ENCODE peak calls at places on chromosomes 16 and 17, in six cellular contexts. One of them, this sample, is unnamed.
A peak's percentile ranks its signal among the peaks of the same experiment; 100 is the strongest.

GRCh38 chr16:85386467-85387170 is 226.5 kb upstream of the GSE1 start:
- DNase-seq in astrocyte of the cerebellum: no peak
- DNase-seq in CD8-positive, alpha-beta T cell: no peak
- DNase-seq in AG09309: no peak
- DNase-seq in WERI-Rb-1: peak; percentile 1
- DNase-seq in epithelial cell of esophagus: no peak
- DNase-seq in this sample: no peak

GRCh38 chr17:28592260-28592659 is 6.6 kb downstream of the SPAG5 start:
- DNase-seq in astrocyte of the cerebellum: no peak
- DNase-seq in CD8-positive, alpha-beta T cell: no peak
- DNase-seq in AG09309: no peak
- DNase-seq in WERI-Rb-1: no peak
- DNase-seq in epithelial cell of esophagus: no peak
- DNase-seq in this sample: no peak

GRCh38 chr17:31558748-31559646 is 167.5 kb downstream of the RAB11FIP4 start:
- DNase-seq in astrocyte of the cerebellum: no peak
- DNase-seq in CD8-positive, alpha-beta T cell: peak; percentile 13
- DNase-seq in AG09309: no peak
- DNase-seq in WERI-Rb-1: peak; percentile 76
- DNase-seq in epithelial cell of esophagus: peak; percentile 77
- DNase-seq in this sample: peak; percentile 92

GRCh38 chr16:8251298-8251697 is 339.0 kb downstream of the TMEM114 start:
- DNase-seq in astrocyte of the cerebellum: no peak
- DNase-seq in CD8-positive, alpha-beta T cell: no peak
- DNase-seq in AG09309: no peak
- DNase-seq in WERI-Rb-1: no peak
- DNase-seq in epithelial cell of esophagus: no peak
- DNase-seq in this sample: no peak

GRCh38 chr16:11546522-11547485 is 39.9 kb downstream of the LITAF start:
- DNase-seq in astrocyte of the cerebellum: peak; percentile 38
- DNase-seq in CD8-positive, alpha-beta T cell: no peak
- DNase-seq in AG09309: no peak
- DNase-seq in WERI-Rb-1: no peak
- DNase-seq in epithelial cell of esophagus: peak; percentile 40
- DNase-seq in this sample: no peak

GRCh38 chr17:50123649-50124349 is 6.2 kb downstream of the SAMD14 start:
- DNase-seq in astrocyte of the cerebellum: peak; percentile 78
- DNase-seq in CD8-positive, alpha-beta T cell: no peak
- DNase-seq in AG09309: no peak
- DNase-seq in WERI-Rb-1: no peak
- DNase-seq in epithelial cell of esophagus: no peak
- DNase-seq in this sample: no peak

GRCh38 chr16:68528686-68529379 is 10.3 kb upstream of the ZFP90 start:
- DNase-seq in astrocyte of the cerebellum: peak; percentile 55
- DNase-seq in CD8-positive, alpha-beta T cell: peak; percentile 84
- DNase-seq in AG09309: no peak
- DNase-seq in WERI-Rb-1: peak; percentile 87
- DNase-seq in epithelial cell of esophagus: peak; percentile 85
- DNase-seq in this sample: peak; percentile 95

GRCh38 chr17:64457156-64457555 is 8.2 kb downstream of the MILR1 start:
- DNase-seq in astrocyte of the cerebellum: peak; percentile 80
- DNase-seq in CD8-positive, alpha-beta T cell: no peak
- DNase-seq in AG09309: no peak
- DNase-seq in WERI-Rb-1: no peak
- DNase-seq in epithelial cell of esophagus: no peak
- DNase-seq in this sample: no peak

GRCh38 chr17:80009391-80010282 is 26.0 kb downstream of the TBC1D16 start:
- DNase-seq in astrocyte of the cerebellum: no peak
- DNase-seq in CD8-positive, alpha-beta T cell: no peak
- DNase-seq in AG09309: no peak
- DNase-seq in WERI-Rb-1: no peak
- DNase-seq in epithelial cell of esophagus: no peak
- DNase-seq in this sample: no peak

GRCh38 chr16:51343411-51343810 is 192.3 kb upstream of the SALL1 start:
- DNase-seq in astrocyte of the cerebellum: peak; percentile 8
- DNase-seq in CD8-positive, alpha-beta T cell: no peak
- DNase-seq in AG09309: no peak
- DNase-seq in WERI-Rb-1: no peak
- DNase-seq in epithelial cell of esophagus: no peak
- DNase-seq in this sample: no peak

GRCh38 chr17:63841350-63842172 is 924 bp downstream of the SMARCD2 start:
- DNase-seq in astrocyte of the cerebellum: no peak
- DNase-seq in CD8-positive, alpha-beta T cell: no peak
- DNase-seq in AG09309: no peak
- DNase-seq in WERI-Rb-1: peak; percentile 56
- DNase-seq in epithelial cell of esophagus: peak; percentile 35
- DNase-seq in this sample: peak; percentile 23

GRCh38 chr16:4393243-4393606 is 21.6 kb downstream of the VASN start:
- DNase-seq in astrocyte of the cerebellum: no peak
- DNase-seq in CD8-positive, alpha-beta T cell: no peak
- DNase-seq in AG09309: no peak
- DNase-seq in WERI-Rb-1: no peak
- DNase-seq in epithelial cell of esophagus: peak; percentile 66
- DNase-seq in this sample: no peak

GRCh38 chr16:88759245-88759975 is 25.6 kb downstream of the PIEZO1 start:
- DNase-seq in astrocyte of the cerebellum: no peak
- DNase-seq in CD8-positive, alpha-beta T cell: no peak
- DNase-seq in AG09309: no peak
- DNase-seq in WERI-Rb-1: peak; percentile 73
- DNase-seq in epithelial cell of esophagus: no peak
- DNase-seq in this sample: no peak

GRCh38 chr17:69874220-69874670 is 200.8 kb upstream of the KCNJ16 start:
- DNase-seq in astrocyte of the cerebellum: peak; percentile 70
- DNase-seq in CD8-positive, alpha-beta T cell: no peak
- DNase-seq in AG09309: peak; percentile 86
- DNase-seq in WERI-Rb-1: no peak
- DNase-seq in epithelial cell of esophagus: peak; percentile 89
- DNase-seq in this sample: no peak

GRCh38 chr17:75774988-75775668 is 9.5 kb upstream of the UNK start:
- DNase-seq in astrocyte of the cerebellum: no peak
- DNase-seq in CD8-positive, alpha-beta T cell: no peak
- DNase-seq in AG09309: no peak
- DNase-seq in WERI-Rb-1: no peak
- DNase-seq in epithelial cell of esophagus: peak; percentile 84
- DNase-seq in this sample: no peak

GRCh38 chr16:64094992-64095579 is 1026.8 kb downstream of the CDH11 start:
- DNase-seq in astrocyte of the cerebellum: no peak
- DNase-seq in CD8-positive, alpha-beta T cell: no peak
- DNase-seq in AG09309: peak; percentile 16
- DNase-seq in WERI-Rb-1: no peak
- DNase-seq in epithelial cell of esophagus: peak; percentile 56
- DNase-seq in this sample: no peak

GRCh38 chr16:83389751-83390150 is 418.0 kb upstream of the HSBP1 start:
- DNase-seq in astrocyte of the cerebellum: no peak
- DNase-seq in CD8-positive, alpha-beta T cell: no peak
- DNase-seq in AG09309: no peak
- DNase-seq in WERI-Rb-1: no peak
- DNase-seq in epithelial cell of esophagus: no peak
- DNase-seq in this sample: no peak

GRCh38 chr16:89409161-89409711 is 81.1 kb downstream of the ANKRD11 start:
- DNase-seq in astrocyte of the cerebellum: no peak
- DNase-seq in CD8-positive, alpha-beta T cell: peak; percentile 64
- DNase-seq in AG09309: no peak
- DNase-seq in WERI-Rb-1: no peak
- DNase-seq in epithelial cell of esophagus: peak; percentile 83
- DNase-seq in this sample: no peak

GRCh38 chr17:38868095-38868967 is 1.5 kb upstream of the LASP1 start:
- DNase-seq in astrocyte of the cerebellum: no peak
- DNase-seq in CD8-positive, alpha-beta T cell: no peak
- DNase-seq in AG09309: no peak
- DNase-seq in WERI-Rb-1: no peak
- DNase-seq in epithelial cell of esophagus: peak; percentile 77
- DNase-seq in this sample: peak; percentile 41

GRCh38 chr17:46154151-46154816 is 38.9 kb downstream of the KANSL1 start:
- DNase-seq in astrocyte of the cerebellum: no peak
- DNase-seq in CD8-positive, alpha-beta T cell: no peak
- DNase-seq in AG09309: no peak
- DNase-seq in WERI-Rb-1: no peak
- DNase-seq in epithelial cell of esophagus: no peak
- DNase-seq in this sample: no peak

GRCh38 chr17:17779015-17779611 is 57.7 kb downstream of the SREBF1 start:
- DNase-seq in astrocyte of the cerebellum: no peak
- DNase-seq in CD8-positive, alpha-beta T cell: no peak
- DNase-seq in AG09309: no peak
- DNase-seq in WERI-Rb-1: no peak
- DNase-seq in epithelial cell of esophagus: no peak
- DNase-seq in this sample: no peak

GRCh38 chr16:11030990-11031510 is 86.7 kb downstream of the CLEC16A start:
- DNase-seq in astrocyte of the cerebellum: no peak
- DNase-seq in CD8-positive, alpha-beta T cell: no peak
- DNase-seq in AG09309: no peak
- DNase-seq in WERI-Rb-1: no peak
- DNase-seq in epithelial cell of esophagus: no peak
- DNase-seq in this sample: no peak

GRCh38 chr16:4591706-4592470 is 22.8 kb downstream of the UBALD1 start:
- DNase-seq in astrocyte of the cerebellum: no peak
- DNase-seq in CD8-positive, alpha-beta T cell: no peak
- DNase-seq in AG09309: no peak
- DNase-seq in WERI-Rb-1: no peak
- DNase-seq in epithelial cell of esophagus: no peak
- DNase-seq in this sample: no peak

GRCh38 chr17:15456972-15457722 is 10.3 kb downstream of the CDRT4 start:
- DNase-seq in astrocyte of the cerebellum: peak; percentile 90
- DNase-seq in CD8-positive, alpha-beta T cell: no peak
- DNase-seq in AG09309: peak; percentile 88
- DNase-seq in WERI-Rb-1: no peak
- DNase-seq in epithelial cell of esophagus: no peak
- DNase-seq in this sample: no peak

GRCh38 chr17:37708616-37709212 is 36.1 kb downstream of the HNF1B start:
- DNase-seq in astrocyte of the cerebellum: no peak
- DNase-seq in CD8-positive, alpha-beta T cell: no peak
- DNase-seq in AG09309: no peak
- DNase-seq in WERI-Rb-1: no peak
- DNase-seq in epithelial cell of esophagus: peak; percentile 53
- DNase-seq in this sample: no peak

GRCh38 chr17:4948997-4949320 is 629 bp upstream of the PFN1 start:
- DNase-seq in astrocyte of the cerebellum: peak; percentile 63
- DNase-seq in CD8-positive, alpha-beta T cell: peak; percentile 44
- DNase-seq in AG09309: peak; percentile 56
- DNase-seq in WERI-Rb-1: peak; percentile 86
- DNase-seq in epithelial cell of esophagus: no peak
- DNase-seq in this sample: peak; percentile 93

GRCh38 chr16:81937305-81938038 is 73.8 kb downstream of the SDR42E1 start:
- DNase-seq in astrocyte of the cerebellum: no peak
- DNase-seq in CD8-positive, alpha-beta T cell: no peak
- DNase-seq in AG09309: no peak
- DNase-seq in WERI-Rb-1: no peak
- DNase-seq in epithelial cell of esophagus: peak; percentile 81
- DNase-seq in this sample: no peak

GRCh38 chr17:68804777-68805176 is 150.4 kb downstream of the ABCA8 start:
- DNase-seq in astrocyte of the cerebellum: no peak
- DNase-seq in CD8-positive, alpha-beta T cell: no peak
- DNase-seq in AG09309: no peak
- DNase-seq in WERI-Rb-1: no peak
- DNase-seq in epithelial cell of esophagus: no peak
- DNase-seq in this sample: no peak
- TF ChIP-seq CTCF in astrocyte of the cerebellum: no peak
- TF ChIP-seq CTCF in CD8-positive, alpha-beta T cell: no peak
- TF ChIP-seq CTCF in AG09309: no peak
- TF ChIP-seq CTCF in WERI-Rb-1: no peak
- TF ChIP-seq CTCF in epithelial cell of esophagus: no peak
- TF ChIP-seq CTCF in this sample: no peak

DNA sequence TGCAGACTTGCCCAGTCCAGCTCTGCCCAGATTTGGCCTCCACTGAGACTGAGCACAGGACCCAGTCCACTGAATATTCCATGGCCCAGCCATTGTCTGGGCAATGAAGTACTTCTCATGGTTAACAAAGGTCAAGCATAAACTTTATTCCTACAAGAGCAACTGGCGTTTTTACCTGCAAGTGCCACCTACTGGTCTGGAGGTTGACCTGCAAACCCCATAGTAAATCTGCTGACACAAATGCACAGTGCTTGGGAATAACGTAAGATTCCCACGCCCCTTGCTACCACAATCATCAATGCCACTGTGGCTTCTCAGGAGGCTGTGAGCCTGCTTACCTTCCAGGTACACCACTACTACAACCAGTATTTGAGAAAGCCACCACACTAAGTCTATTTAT is 170.2 kb downstream of the CEP112 start:
- DNase-seq in astrocyte of the cerebellum: no peak
- DNase-seq in CD8-positive, alpha-beta T cell: no peak
- DNase-seq in AG09309: no peak
- DNase-seq in WERI-Rb-1: no peak
- DNase-seq in epithelial cell of esophagus: no peak
- DNase-seq in this sample: no peak
- TF ChIP-seq CTCF in astrocyte of the cerebellum: no peak
- TF ChIP-seq CTCF in CD8-positive, alpha-beta T cell: no peak
- TF ChIP-seq CTCF in AG09309: no peak
- TF ChIP-seq CTCF in WERI-Rb-1: no peak
- TF ChIP-seq CTCF in epithelial cell of esophagus: no peak
- TF ChIP-seq CTCF in this sample: no peak

GRCh38 chr17:81489986-81490598 is 22.5 kb downstream of the ACTG1 start:
- DNase-seq in astrocyte of the cerebellum: no peak
- DNase-seq in CD8-positive, alpha-beta T cell: no peak
- DNase-seq in AG09309: no peak
- DNase-seq in WERI-Rb-1: no peak
- DNase-seq in epithelial cell of esophagus: no peak
- DNase-seq in this sample: no peak

GRCh38 chr17:81491761-81492160 is 20.8 kb downstream of the ACTG1 start:
- DNase-seq in astrocyte of the cerebellum: no peak
- DNase-seq in CD8-positive, alpha-beta T cell: no peak
- DNase-seq in AG09309: no peak
- DNase-seq in WERI-Rb-1: no peak
- DNase-seq in epithelial cell of esophagus: no peak
- DNase-seq in this sample: no peak

GRCh38 chr17:81490599-81490992 is 22.0 kb downstream of the ACTG1 start:
- DNase-seq in astrocyte of the cerebellum: no peak
- DNase-seq in CD8-positive, alpha-beta T cell: no peak
- DNase-seq in AG09309: no peak
- DNase-seq in WERI-Rb-1: no peak
- DNase-seq in epithelial cell of esophagus: no peak
- DNase-seq in this sample: no peak

GRCh38 chr17:81492202-81492601 is 20.4 kb downstream of the ACTG1 start:
- DNase-seq in astrocyte of the cerebellum: no peak
- DNase-seq in CD8-positive, alpha-beta T cell: no peak
- DNase-seq in AG09309: no peak
- DNase-seq in WERI-Rb-1: peak; percentile 68
- DNase-seq in epithelial cell of esophagus: no peak
- DNase-seq in this sample: no peak

DNA sequence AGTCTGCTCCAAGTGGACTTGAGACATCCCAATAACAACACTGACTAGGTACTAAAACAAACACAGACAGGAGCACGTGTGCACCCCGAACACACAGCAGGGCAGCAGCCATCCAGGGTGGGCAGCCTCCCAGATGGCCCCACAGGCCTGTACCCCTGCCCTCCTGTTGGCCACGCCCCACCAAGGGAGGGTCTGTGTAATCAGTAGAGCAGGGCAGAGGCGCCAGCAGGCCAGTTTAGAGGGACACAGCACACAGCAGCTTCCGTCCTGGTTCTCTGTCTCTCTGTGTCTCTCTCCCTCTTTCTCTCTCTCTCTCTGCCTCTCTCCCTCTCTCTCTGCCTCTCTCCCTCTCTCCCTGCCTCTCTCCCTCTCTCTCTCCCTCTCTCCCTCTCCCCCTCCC is 21.4 kb downstream of the ACTG1 start:
- DNase-seq in astrocyte of the cerebellum: no peak
- DNase-seq in CD8-positive, alpha-beta T cell: no peak
- DNase-seq in AG09309: no peak
- DNase-seq in WERI-Rb-1: peak; percentile 88
- DNase-seq in epithelial cell of esophagus: no peak
- DNase-seq in this sample: no peak
- TF ChIP-seq CTCF in astrocyte of the cerebellum: no peak
- TF ChIP-seq CTCF in CD8-positive, alpha-beta T cell: no peak
- TF ChIP-seq CTCF in AG09309: no peak
- TF ChIP-seq CTCF in WERI-Rb-1: no peak
- TF ChIP-seq CTCF in epithelial cell of esophagus: no peak
- TF ChIP-seq CTCF in this sample: no peak

GRCh38 chr16:733382-734207 is 6.7 kb downstream of the HAGHL start:
- DNase-seq in astrocyte of the cerebellum: no peak
- DNase-seq in CD8-positive, alpha-beta T cell: no peak
- DNase-seq in AG09309: no peak
- DNase-seq in WERI-Rb-1: peak; percentile 64
- DNase-seq in epithelial cell of esophagus: no peak
- DNase-seq in this sample: no peak
- TF ChIP-seq CTCF in astrocyte of the cerebellum: no peak
- TF ChIP-seq CTCF in CD8-positive, alpha-beta T cell: peak; percentile 40
- TF ChIP-seq CTCF in AG09309: peak; percentile 28
- TF ChIP-seq CTCF in WERI-Rb-1: peak; percentile 86
- TF ChIP-seq CTCF in epithelial cell of esophagus: peak; percentile 39
- TF ChIP-seq CTCF in this sample: peak; percentile 26

This sample was measured in GM20000.